ENCODE peak calls at places on chromosomes 16 and 17, in four cellular contexts. I is HCT116, D is body of pancreas, R is fibroblast of pulmonary artery. E is an unnamed sample.

GRCh38 chr17:79843475-79843916 is 4.3 kb upstream of the CBX4 start:
- DNase-seq in I (no peak), D (no peak), R (no peak), E (no peak)

GRCh38 chr16:11582157-11582814 is 4.4 kb downstream of the LITAF start:
- DNase-seq in I (no peak), D (no peak), R (no peak), E (no peak)

GRCh38 chr16:89489040-89489721 is 1.2 kb downstream of the ANKRD11 start:
- DNase-seq in I (peak), D (peak), R (peak), E (peak)

GRCh38 chr16:13645525-13645924 is 274.4 kb upstream of the ERCC4 start:
- DNase-seq in I (no peak), D (peak), R (no peak), E (no peak)

GRCh38 chr16:88676502-88677242 is 9.6 kb downstream of the SNAI3 start:
- DNase-seq in I (no peak), D (no peak), R (no peak), E (no peak)

GRCh38 chr16:46900464-46901235 is 16.5 kb downstream of the GPT2 start:
- DNase-seq in I (no peak), D (no peak), R (no peak), E (no peak)

GRCh38 chr17:29250666-29251065 is 4.0 kb downstream of the CRYBA1 start:
- DNase-seq in I (no peak), D (no peak), R (peak), E (no peak)

GRCh38 chr16:13992322-13992721 is 72.4 kb downstream of the ERCC4 start:
- DNase-seq in I (no peak), D (no peak), R (no peak), E (no peak)

GRCh38 chr16:4426722-4427372 is 1.2 kb downstream of the DNAJA3 start:
- DNase-seq in I (no peak), D (no peak), R (no peak), E (no peak)

GRCh38 chr17:17940451-17940911 is 31.7 kb downstream of the TOM1L2 start:
- DNase-seq in I (no peak), D (no peak), R (peak), E (no peak)

GRCh38 chr16:57984443-57985203 is 13.7 kb upstream of the CNGB1 start:
- DNase-seq in I (no peak), D (peak), R (peak), E (peak)

GRCh38 chr16:17744903-17745581 is 274.3 kb upstream of the XYLT1 start:
- DNase-seq in I (no peak), D (no peak), R (no peak), E (no peak)

GRCh38 chr17:79975498-79976134 is 60.1 kb downstream of the TBC1D16 start:
- DNase-seq in I (no peak), D (no peak), R (no peak), E (no peak)

GRCh38 chr16:67897231-67897630 is 4.2 kb downstream of the PSKH1 start:
- DNase-seq in I (no peak), D (no peak), R (peak), E (no peak)

GRCh38 chr16:47667956-47668355 is 206.8 kb downstream of the PHKB start:
- DNase-seq in I (no peak), D (no peak), R (no peak), E (no peak)

GRCh38 chr17:69723741-69724140 is 309.2 kb downstream of the MAP2K6 start:
- DNase-seq in I (no peak), D (no peak), R (peak), E (no peak)

GRCh38 chr17:181213-182163 is at the start of gene DOC2B:
- DNase-seq in I (peak), D (peak), R (peak), E (peak)

GRCh38 chr17:4378626-4379025 is 12.2 kb upstream of the UBE2G1 start:
- DNase-seq in I (no peak), D (no peak), R (no peak), E (no peak)

GRCh38 chr16:70412385-70412784 is 26.5 kb downstream of the ST3GAL2 start:
- DNase-seq in I (no peak), D (no peak), R (no peak), E (no peak)

GRCh38 chr16:47966325-47966724 is 189.5 kb downstream of the ABCC12 start:
- DNase-seq in I (no peak), D (no peak), R (no peak), E (no peak)

DNA sequence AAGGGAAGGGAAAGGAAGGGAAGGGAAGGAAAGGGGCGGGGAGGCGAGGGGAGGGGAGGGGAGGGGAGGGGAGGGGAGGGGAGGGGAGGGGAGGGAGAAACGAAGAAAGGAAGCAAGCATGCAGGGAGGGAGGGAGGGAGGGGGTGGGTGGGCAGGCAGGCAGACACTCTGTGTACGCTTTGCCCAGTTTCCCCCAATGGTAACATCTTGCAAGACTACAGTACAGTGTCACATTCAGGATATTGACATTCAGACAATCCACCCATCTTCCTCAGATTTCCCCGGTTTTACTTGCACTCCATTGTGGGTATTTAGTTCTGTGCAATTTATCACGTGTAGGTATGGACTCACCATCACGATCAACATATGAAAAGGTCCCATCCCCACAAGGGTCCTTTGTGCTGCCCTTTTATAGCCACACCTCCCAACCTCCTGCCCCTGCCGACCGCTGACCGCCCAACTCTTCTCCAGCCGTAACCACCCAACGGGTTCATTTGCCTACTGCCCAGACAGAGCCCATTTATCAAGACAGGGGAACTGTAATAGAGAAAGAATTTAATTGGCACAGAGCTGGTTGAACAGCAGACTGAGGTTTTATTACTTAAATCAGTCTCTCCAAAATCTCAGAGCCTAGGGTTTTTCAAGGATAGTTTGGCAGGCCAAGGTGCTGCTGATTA is 91.4 kb upstream of the FA2H start:
- DNase-seq in I (no peak), D (no peak), R (peak), E (peak)
- TF ChIP-seq CTCF in I (no peak), D (no peak), R (no peak), E (no peak)

DNA sequence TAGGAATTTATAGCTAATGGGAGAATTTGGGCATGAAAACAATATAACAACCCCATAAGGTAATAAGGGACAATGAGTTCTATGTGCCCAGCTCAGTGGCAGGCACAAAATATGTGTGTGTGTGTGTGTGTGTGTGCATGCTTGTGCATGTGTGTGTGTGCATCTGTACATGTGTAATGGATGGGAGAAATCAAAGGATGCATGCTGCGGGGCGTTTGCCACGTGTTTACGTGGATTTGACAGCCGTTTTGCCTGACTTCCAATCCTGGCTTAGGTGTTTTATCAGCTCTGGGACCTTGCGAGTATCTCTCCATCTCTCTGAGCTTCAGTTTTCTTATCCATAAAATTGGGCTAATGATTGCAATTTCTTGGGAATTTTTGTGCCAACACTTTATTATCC is 108.4 kb downstream of the IRX5 start:
- DNase-seq in I (no peak), D (no peak), R (no peak), E (no peak)
- TF ChIP-seq CTCF in I (no peak), D (no peak), R (no peak), E (no peak)

GRCh38 chr17:8753976-8754440 is 4.3 kb downstream of the SPDYE4 start:
- DNase-seq in I (peak), D (no peak), R (peak), E (no peak)
- TF ChIP-seq CTCF in I (peak), D (no peak), R (peak), E (no peak)

DNA sequence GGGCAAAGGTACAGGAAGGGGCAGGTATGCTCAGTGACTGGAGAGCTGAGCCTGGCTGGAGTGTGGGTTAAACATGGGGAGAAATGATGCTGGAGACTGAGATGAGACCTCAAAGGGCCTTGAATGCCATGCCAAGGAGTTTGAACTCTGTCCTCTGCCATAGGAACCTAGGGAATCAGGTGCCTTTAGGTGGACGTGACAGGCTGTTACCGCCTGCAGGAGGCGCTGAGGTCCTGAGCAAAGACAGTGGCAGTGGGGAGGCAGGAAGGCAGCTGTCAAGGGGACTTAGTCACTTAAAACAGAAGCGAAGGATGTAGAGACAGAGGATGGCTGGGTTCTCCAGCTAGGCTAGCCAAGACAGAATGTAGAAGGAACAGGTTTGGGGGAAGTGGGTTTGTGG is 9.1 kb downstream of the PSMB3 start:
- DNase-seq in I (peak), D (no peak), R (peak), E (peak)
- TF ChIP-seq CTCF in I (peak), D (no peak), R (peak), E (peak)

E was measured in Calu3.